ENCODE peak calls at places on chromosomes 2 and 18, in seven cellular contexts. O is cardiac muscle cell, L is dorsolateral prefrontal cortex, Y is lower leg skin, W is endothelial cell of umbilical vein, F is A549, E is HFFc6. Z is an unnamed sample.

GRCh38 chr2:237268004-237268708 is 145.8 kb downstream of the COL6A3 start:
- DNase-seq in O (no peak), L (no peak), Y (no peak), W (no peak), F (no peak), E (no peak), Z (no peak)

GRCh38 chr2:98148968-98149697 is 62.2 kb downstream of the VWA3B start:
- DNase-seq in O (peak; percentile 26), L (no peak), Y (no peak), W (peak; percentile 83), F (no peak), E (peak; percentile 57), Z (no peak)

GRCh38 chr2:140695163-140695562 is 1435.7 kb downstream of the LRP1B start:
- DNase-seq in O (no peak), L (no peak), Y (no peak), W (peak; percentile 40), F (no peak), E (no peak), Z (no peak)

GRCh38 chr2:98914713-98915580 is 21.1 kb downstream of the CRACDL start:
- DNase-seq in O (no peak), L (no peak), Y (peak; percentile 80), W (no peak), F (no peak), E (no peak), Z (no peak)

GRCh38 chr2:26161926-26162325 is 11.0 kb upstream of the GAREM2 start:
- DNase-seq in O (no peak), L (no peak), Y (peak; percentile 46), W (no peak), F (no peak), E (no peak), Z (no peak)

GRCh38 chr2:73013941-73014340 is 57.6 kb downstream of the SFXN5 start:
- DNase-seq in O (no peak), L (no peak), Y (no peak), W (peak; percentile 89), F (no peak), E (no peak), Z (no peak)

GRCh38 chr2:226475650-226476049 is 324.0 kb downstream of the IRS1 start:
- DNase-seq in O (no peak), L (no peak), Y (no peak), W (peak; percentile 34), F (peak; percentile 6), E (peak; percentile 43), Z (no peak)

GRCh38 chr18:59874166-59874565 is 25.6 kb upstream of the PMAIP1 start:
- DNase-seq in O (no peak), L (no peak), Y (no peak), W (peak; percentile 73), F (peak; percentile 40), E (peak; percentile 85), Z (no peak)

GRCh38 chr2:120632796-120633646 is 102.6 kb upstream of the GLI2 start:
- DNase-seq in O (no peak), L (no peak), Y (peak; percentile 74), W (no peak), F (no peak), E (no peak), Z (no peak)

GRCh38 chr2:237708961-237709360 is 81.6 kb downstream of the LRRFIP1 start:
- DNase-seq in O (no peak), L (no peak), Y (no peak), W (no peak), F (no peak), E (no peak), Z (no peak)

GRCh38 chr18:67104700-67105284 is 411.7 kb downstream of the DSEL start:
- DNase-seq in O (peak; percentile 76), L (peak; percentile 51), Y (peak; percentile 89), W (peak; percentile 66), F (peak; percentile 1), E (peak; percentile 34), Z (peak; percentile 60)

DNA sequence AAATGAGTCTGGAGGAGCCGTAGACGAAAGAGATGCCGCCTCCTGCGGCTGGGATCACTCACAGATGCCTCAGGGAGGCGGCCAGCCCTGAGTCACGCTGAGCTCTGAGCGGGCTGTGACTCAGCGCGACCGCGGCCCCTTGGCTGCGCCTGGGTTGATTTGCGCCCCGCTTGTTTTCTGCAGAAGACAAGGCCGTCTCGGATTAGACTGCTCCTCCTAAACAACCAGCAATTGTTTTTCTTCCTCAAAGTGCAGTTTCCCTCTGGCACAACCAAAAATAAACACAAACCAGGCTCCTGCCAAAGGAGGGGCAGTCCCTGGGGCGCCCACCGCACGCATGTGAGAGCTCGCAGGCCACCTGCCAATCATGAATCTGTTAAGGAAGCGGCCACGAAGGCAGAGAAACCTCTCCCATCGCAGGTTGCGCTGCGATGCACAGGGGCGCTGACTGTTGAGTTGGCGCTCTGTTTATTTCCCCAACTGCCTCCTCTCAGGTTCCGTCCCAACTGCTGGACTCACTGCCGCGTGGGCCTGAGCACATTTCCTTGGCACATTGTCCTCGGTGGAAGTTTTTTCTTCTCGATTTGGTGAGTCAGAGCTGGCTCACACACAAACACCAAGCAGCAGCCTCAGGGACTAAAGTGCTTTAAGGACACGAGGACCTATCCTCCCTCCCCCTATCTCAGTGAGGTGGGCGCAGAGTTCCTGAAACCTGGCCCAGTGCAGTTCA is 85.2 kb upstream of the NDUFV2 start:
- DNase-seq in O (no peak), L (peak; percentile 44), Y (peak; percentile 94), W (peak; percentile 87), F (peak; percentile 63), E (peak; percentile 80), Z (peak; percentile 42)
- TF ChIP-seq CTCF in O (no peak), L (no peak), Y (no peak), W (no peak), F (no peak), E (no peak), Z (no peak)

DNA sequence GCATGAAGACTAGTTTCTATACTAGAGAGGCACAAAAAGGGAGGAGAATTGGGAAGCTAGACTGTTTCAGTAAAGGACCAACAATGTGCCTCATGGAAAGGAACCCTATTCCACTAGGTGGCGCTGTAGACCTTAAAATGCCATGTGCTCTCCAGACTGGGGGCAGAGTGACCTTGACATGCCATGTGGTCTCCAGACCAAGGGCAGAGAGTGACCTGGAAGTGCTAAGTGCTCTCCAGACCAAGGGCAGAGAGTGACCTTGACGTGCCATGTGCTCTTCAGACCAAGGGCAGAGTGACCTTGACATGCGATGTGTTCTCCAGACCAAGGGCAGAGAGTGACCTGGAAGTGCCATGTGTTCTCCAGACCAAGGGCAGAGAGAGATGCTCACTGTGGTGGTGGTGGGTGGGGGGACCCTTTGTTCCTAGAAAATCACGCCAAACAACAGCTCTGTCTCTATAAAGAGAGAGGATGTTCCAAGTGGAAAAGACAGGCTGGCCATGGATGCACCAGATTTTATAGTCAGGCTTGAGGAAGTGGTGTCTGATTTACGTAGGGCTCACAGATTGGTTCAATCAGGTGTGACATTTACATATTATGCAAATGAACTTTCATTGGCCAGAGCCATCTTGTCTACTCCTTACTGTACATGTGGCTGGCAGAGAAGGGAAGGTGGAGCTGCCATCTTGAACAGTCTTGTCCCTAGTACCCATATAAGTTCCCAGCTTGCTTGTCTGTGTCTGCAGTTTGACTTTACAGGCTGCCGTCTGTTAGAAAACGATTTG is 344.0 kb upstream of the DDX18 start:
- DNase-seq in O (peak; percentile 68), L (no peak), Y (peak; percentile 69), W (no peak), F (no peak), E (no peak), Z (peak; percentile 52)
- TF ChIP-seq CTCF in O (no peak), L (peak; percentile 58), Y (no peak), W (no peak), F (peak; percentile 9), E (peak; percentile 50), Z (peak; percentile 72)

GRCh38 chr2:44495544-44495943 is 133.8 kb downstream of the CAMKMT start:
- DNase-seq in O (no peak), L (no peak), Y (no peak), W (no peak), F (no peak), E (no peak), Z (no peak)

GRCh38 chr2:44495035-44495434 is 133.3 kb downstream of the CAMKMT start:
- DNase-seq in O (no peak), L (no peak), Y (no peak), W (no peak), F (no peak), E (no peak), Z (no peak)

GRCh38 chr2:44487052-44487451 is 125.3 kb downstream of the CAMKMT start:
- DNase-seq in O (no peak), L (no peak), Y (no peak), W (no peak), F (no peak), E (no peak), Z (no peak)

GRCh38 chr2:44494006-44494405 is 132.3 kb downstream of the CAMKMT start:
- DNase-seq in O (no peak), L (no peak), Y (no peak), W (no peak), F (no peak), E (no peak), Z (no peak)

GRCh38 chr2:44490726-44491125 is 129.0 kb downstream of the CAMKMT start:
- DNase-seq in O (no peak), L (no peak), Y (no peak), W (no peak), F (no peak), E (no peak), Z (no peak)
- TF ChIP-seq CTCF in O (no peak), L (no peak), Y (no peak), W (no peak), F (no peak), E (no peak), Z (no peak)

GRCh38 chr2:129667586-129667985 is 311.9 kb upstream of the RAB6C start:
- DNase-seq in O (no peak), L (no peak), Y (no peak), W (no peak), F (no peak), E (no peak), Z (no peak)

GRCh38 chr2:129658430-129658829 is 321.0 kb upstream of the RAB6C start:
- DNase-seq in O (no peak), L (no peak), Y (no peak), W (no peak), F (no peak), E (no peak), Z (no peak)

DNA sequence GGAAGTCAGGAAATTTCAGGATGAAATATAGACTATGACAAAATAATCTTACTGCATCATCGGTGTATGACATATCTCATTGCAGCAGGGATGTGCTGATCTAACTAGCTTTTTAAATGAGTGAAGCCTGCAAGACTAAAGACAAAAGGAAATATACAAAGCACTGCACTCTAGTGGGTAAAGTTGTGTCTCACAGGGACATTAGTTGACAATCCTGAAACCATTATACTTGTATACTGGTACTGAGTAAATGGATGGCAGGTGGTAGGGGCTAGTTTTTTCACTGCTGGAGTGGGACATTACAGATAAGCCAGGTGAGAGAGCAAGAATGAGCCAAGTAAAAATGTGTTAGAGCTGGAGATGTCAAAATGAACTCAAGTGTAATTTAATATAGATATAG is 317.5 kb upstream of the RAB6C start:
- DNase-seq in O (no peak), L (no peak), Y (no peak), W (no peak), F (no peak), E (no peak), Z (no peak)
- TF ChIP-seq CTCF in O (no peak), L (no peak), Y (no peak), W (no peak), F (no peak), E (no peak), Z (peak; percentile 35)